ENCODE peak calls at places on chromosomes 1 and 21, in four cellular contexts. V is fibroblast of villous mesenchyme, N is foreskin fibroblast, A is T-cell. C is an unnamed sample.
A peak's percentile ranks its signal among the peaks of the same experiment; 100 is the strongest.

GRCh38 chr1:75795703-75796193 is 934 bp upstream of the MSH4 start:
- DNase-seq in V (no peak), N (no peak), A (no peak), C (no peak)

GRCh38 chr1:28145728-28146127 is 30.8 kb downstream of the PTAFR start:
- DNase-seq in V (no peak), N (no peak), A (no peak), C (no peak)

GRCh38 chr21:29078884-29079765 is 5.7 kb upstream of the CCT8 start:
- DNase-seq in V (no peak), N (peak; percentile 20), A (no peak), C (no peak)

GRCh38 chr1:31372961-31373896 is at the start of gene FABP3:
- DNase-seq in V (peak; percentile 66), N (peak; percentile 91), A (no peak), C (no peak)

GRCh38 chr21:22900511-22900910 is 1902.3 kb downstream of the NCAM2 start:
- DNase-seq in V (peak; percentile 18), N (no peak), A (no peak), C (peak; percentile 36)

GRCh38 chr1:23568608-23569383 is 9.5 kb upstream of the ID3 start:
- DNase-seq in V (no peak), N (no peak), A (no peak), C (no peak)

GRCh38 chr1:185489406-185489805 is 172.4 kb upstream of the IVNS1ABP start:
- DNase-seq in V (no peak), N (no peak), A (no peak), C (no peak)

GRCh38 chr1:94644371-94644770 is 102.8 kb upstream of the F3 start:
- DNase-seq in V (no peak), N (no peak), A (no peak), C (no peak)

GRCh38 chr1:66563094-66563800 is 29.3 kb downstream of the SGIP1 start:
- DNase-seq in V (peak; percentile 98), N (peak; percentile 96), A (no peak), C (peak; percentile 78)

GRCh38 chr1:183023601-183024351 is 556 bp downstream of the LAMC1 start:
- DNase-seq in V (no peak), N (peak; percentile 70), A (no peak), C (no peak)

GRCh38 chr1:202615501-202616354 is 94.5 kb downstream of the SYT2 start:
- DNase-seq in V (peak; percentile 80), N (peak; percentile 33), A (no peak), C (no peak)

GRCh38 chr1:105172803-105173202 is 1423.1 kb downstream of the AMY1C start:
- DNase-seq in V (no peak), N (no peak), A (no peak), C (no peak)

GRCh38 chr1:180923024-180923841 is 10.5 kb downstream of the KIAA1614 start:
- DNase-seq in V (peak; percentile 16), N (peak; percentile 49), A (no peak), C (peak; percentile 67)

GRCh38 chr1:192053661-192054060 is 104.6 kb upstream of the RGS18 start:
- DNase-seq in V (no peak), N (no peak), A (no peak), C (no peak)

GRCh38 chr21:41141031-41141457 is 26.9 kb upstream of the BACE2 start:
- DNase-seq in V (no peak), N (no peak), A (no peak), C (peak; percentile 76)

GRCh38 chr1:68116643-68117235 is 66.3 kb upstream of the DIRAS3 start:
- DNase-seq in V (peak; percentile 65), N (peak; percentile 81), A (no peak), C (no peak)

GRCh38 chr1:172417552-172417951 is 2.9 kb upstream of the C1orf105 start:
- DNase-seq in V (no peak), N (no peak), A (no peak), C (peak; percentile 92)

C was measured in foreskin keratinocyte.